ENCODE peak calls at places on chromosomes 3 and 15, in ten cellular contexts. One of them, this sample, is unnamed.

GRCh38 chr3:120569224-120569915 is 26.8 kb upstream of the NDUFB4 start:
- DNase-seq in HFFc6: peak
- DNase-seq in dorsolateral prefrontal cortex: no peak
- DNase-seq in nephron progenitor cell: no peak
- DNase-seq in fibroblast of pulmonary artery: peak
- DNase-seq in foreskin fibroblast: no peak
- DNase-seq in upper lobe of left lung: no peak
- DNase-seq in lower leg skin: no peak
- DNase-seq in upper lobe of right lung: no peak
- DNase-seq in progenitor cell of endocrine pancreas: no peak
- DNase-seq in this sample: peak

GRCh38 chr3:126124148-126124868 is 40.4 kb upstream of the SLC41A3 start:
- DNase-seq in HFFc6: no peak
- DNase-seq in dorsolateral prefrontal cortex: peak
- DNase-seq in nephron progenitor cell: no peak
- DNase-seq in fibroblast of pulmonary artery: no peak
- DNase-seq in foreskin fibroblast: no peak
- DNase-seq in upper lobe of left lung: peak
- DNase-seq in lower leg skin: peak
- DNase-seq in upper lobe of right lung: peak
- DNase-seq in progenitor cell of endocrine pancreas: no peak
- DNase-seq in this sample: no peak

GRCh38 chr15:28876131-28876844 is 9.5 kb upstream of the APBA2 start:
- DNase-seq in HFFc6: no peak
- DNase-seq in dorsolateral prefrontal cortex: no peak
- DNase-seq in nephron progenitor cell: no peak
- DNase-seq in fibroblast of pulmonary artery: no peak
- DNase-seq in foreskin fibroblast: no peak
- DNase-seq in upper lobe of left lung: peak
- DNase-seq in lower leg skin: no peak
- DNase-seq in upper lobe of right lung: no peak
- DNase-seq in progenitor cell of endocrine pancreas: no peak
- DNase-seq in this sample: no peak

GRCh38 chr3:24490151-24490550 is 4.5 kb downstream of the THRB start:
- DNase-seq in HFFc6: no peak
- DNase-seq in dorsolateral prefrontal cortex: no peak
- DNase-seq in nephron progenitor cell: no peak
- DNase-seq in fibroblast of pulmonary artery: no peak
- DNase-seq in foreskin fibroblast: peak
- DNase-seq in upper lobe of left lung: peak
- DNase-seq in lower leg skin: no peak
- DNase-seq in upper lobe of right lung: no peak
- DNase-seq in progenitor cell of endocrine pancreas: no peak
- DNase-seq in this sample: peak

GRCh38 chr3:143885803-143886427 is 37.6 kb upstream of the SLC9A9 start:
- DNase-seq in HFFc6: peak
- DNase-seq in dorsolateral prefrontal cortex: no peak
- DNase-seq in nephron progenitor cell: peak
- DNase-seq in fibroblast of pulmonary artery: peak
- DNase-seq in foreskin fibroblast: peak
- DNase-seq in upper lobe of left lung: no peak
- DNase-seq in lower leg skin: no peak
- DNase-seq in upper lobe of right lung: no peak
- DNase-seq in progenitor cell of endocrine pancreas: no peak
- DNase-seq in this sample: peak

GRCh38 chr3:197558000-197558399 is 2.2 kb upstream of the BDH1 start:
- DNase-seq in HFFc6: no peak
- DNase-seq in dorsolateral prefrontal cortex: no peak
- DNase-seq in nephron progenitor cell: no peak
- DNase-seq in fibroblast of pulmonary artery: no peak
- DNase-seq in foreskin fibroblast: no peak
- DNase-seq in upper lobe of left lung: no peak
- DNase-seq in lower leg skin: no peak
- DNase-seq in upper lobe of right lung: no peak
- DNase-seq in progenitor cell of endocrine pancreas: no peak
- DNase-seq in this sample: no peak

GRCh38 chr3:13349823-13350222 is 70.3 kb downstream of the NUP210 start:
- DNase-seq in HFFc6: no peak
- DNase-seq in dorsolateral prefrontal cortex: no peak
- DNase-seq in nephron progenitor cell: no peak
- DNase-seq in fibroblast of pulmonary artery: no peak
- DNase-seq in foreskin fibroblast: no peak
- DNase-seq in upper lobe of left lung: no peak
- DNase-seq in lower leg skin: no peak
- DNase-seq in upper lobe of right lung: no peak
- DNase-seq in progenitor cell of endocrine pancreas: no peak
- DNase-seq in this sample: no peak

GRCh38 chr3:138418556-138419206 is 15.7 kb upstream of the ESYT3 start:
- DNase-seq in HFFc6: no peak
- DNase-seq in dorsolateral prefrontal cortex: no peak
- DNase-seq in nephron progenitor cell: no peak
- DNase-seq in fibroblast of pulmonary artery: peak
- DNase-seq in foreskin fibroblast: no peak
- DNase-seq in upper lobe of left lung: no peak
- DNase-seq in lower leg skin: no peak
- DNase-seq in upper lobe of right lung: no peak
- DNase-seq in progenitor cell of endocrine pancreas: no peak
- DNase-seq in this sample: no peak

GRCh38 chr3:147518465-147518864 is 109.3 kb downstream of the ZIC1 start:
- DNase-seq in HFFc6: no peak
- DNase-seq in dorsolateral prefrontal cortex: no peak
- DNase-seq in nephron progenitor cell: no peak
- DNase-seq in fibroblast of pulmonary artery: peak
- DNase-seq in foreskin fibroblast: no peak
- DNase-seq in upper lobe of left lung: no peak
- DNase-seq in lower leg skin: no peak
- DNase-seq in upper lobe of right lung: no peak
- DNase-seq in progenitor cell of endocrine pancreas: no peak
- DNase-seq in this sample: no peak

GRCh38 chr3:49841126-49841525 is 15.2 kb downstream of the TRAIP start:
- DNase-seq in HFFc6: peak
- DNase-seq in dorsolateral prefrontal cortex: no peak
- DNase-seq in nephron progenitor cell: peak
- DNase-seq in fibroblast of pulmonary artery: peak
- DNase-seq in foreskin fibroblast: no peak
- DNase-seq in upper lobe of left lung: no peak
- DNase-seq in lower leg skin: no peak
- DNase-seq in upper lobe of right lung: no peak
- DNase-seq in progenitor cell of endocrine pancreas: no peak
- DNase-seq in this sample: peak

GRCh38 chr3:30083315-30083714 is 523.1 kb upstream of the TGFBR2 start:
- DNase-seq in HFFc6: no peak
- DNase-seq in dorsolateral prefrontal cortex: no peak
- DNase-seq in nephron progenitor cell: no peak
- DNase-seq in fibroblast of pulmonary artery: no peak
- DNase-seq in foreskin fibroblast: no peak
- DNase-seq in upper lobe of left lung: no peak
- DNase-seq in lower leg skin: no peak
- DNase-seq in upper lobe of right lung: no peak
- DNase-seq in progenitor cell of endocrine pancreas: no peak
- DNase-seq in this sample: peak

GRCh38 chr3:158768361-158768787 is 33.5 kb upstream of the MFSD1 start:
- DNase-seq in HFFc6: peak
- DNase-seq in dorsolateral prefrontal cortex: no peak
- DNase-seq in nephron progenitor cell: peak
- DNase-seq in fibroblast of pulmonary artery: peak
- DNase-seq in foreskin fibroblast: peak
- DNase-seq in upper lobe of left lung: peak
- DNase-seq in lower leg skin: no peak
- DNase-seq in upper lobe of right lung: peak
- DNase-seq in progenitor cell of endocrine pancreas: no peak
- DNase-seq in this sample: peak

GRCh38 chr3:155984791-155985417 is 114.5 kb downstream of the GMPS start:
- DNase-seq in HFFc6: no peak
- DNase-seq in dorsolateral prefrontal cortex: no peak
- DNase-seq in nephron progenitor cell: no peak
- DNase-seq in fibroblast of pulmonary artery: no peak
- DNase-seq in foreskin fibroblast: no peak
- DNase-seq in upper lobe of left lung: no peak
- DNase-seq in lower leg skin: no peak
- DNase-seq in upper lobe of right lung: no peak
- DNase-seq in progenitor cell of endocrine pancreas: no peak
- DNase-seq in this sample: no peak

DNA sequence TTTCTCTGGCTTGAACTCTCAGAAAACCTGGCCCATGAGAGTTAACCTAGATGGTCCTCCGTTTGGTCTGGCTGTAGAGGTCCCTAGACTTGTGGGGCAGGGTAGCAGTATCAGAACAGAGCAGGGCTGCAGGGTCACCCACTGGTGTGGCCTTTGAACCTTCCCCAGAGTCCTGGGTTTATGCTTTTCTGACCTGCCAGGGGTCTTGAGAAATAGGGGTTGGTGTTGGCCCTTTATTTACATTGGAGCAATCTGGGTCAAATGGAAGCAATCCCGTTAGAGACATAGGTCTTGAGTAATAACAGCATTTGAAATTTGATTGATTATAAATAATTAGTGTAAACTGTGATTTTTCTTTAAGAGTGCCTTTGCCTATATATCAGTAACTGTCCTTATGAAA is 23.8 kb downstream of the DLEC1 start:
- DNase-seq in HFFc6: no peak
- DNase-seq in dorsolateral prefrontal cortex: no peak
- DNase-seq in nephron progenitor cell: no peak
- DNase-seq in fibroblast of pulmonary artery: no peak
- DNase-seq in foreskin fibroblast: no peak
- DNase-seq in upper lobe of left lung: no peak
- DNase-seq in lower leg skin: no peak
- DNase-seq in upper lobe of right lung: no peak
- DNase-seq in progenitor cell of endocrine pancreas: no peak
- DNase-seq in this sample: no peak
- TF ChIP-seq CTCF in HFFc6: no peak
- TF ChIP-seq CTCF in dorsolateral prefrontal cortex: no peak
- TF ChIP-seq CTCF in nephron progenitor cell: no peak
- TF ChIP-seq CTCF in fibroblast of pulmonary artery: no peak
- TF ChIP-seq CTCF in foreskin fibroblast: no peak
- TF ChIP-seq CTCF in upper lobe of left lung: no peak
- TF ChIP-seq CTCF in lower leg skin: no peak
- TF ChIP-seq CTCF in upper lobe of right lung: no peak
- TF ChIP-seq CTCF in progenitor cell of endocrine pancreas: no peak
- TF ChIP-seq CTCF in this sample: no peak

GRCh38 chr3:61061092-61061723 is 190.0 kb downstream of the FHIT start:
- DNase-seq in HFFc6: no peak
- DNase-seq in dorsolateral prefrontal cortex: no peak
- DNase-seq in nephron progenitor cell: no peak
- DNase-seq in fibroblast of pulmonary artery: no peak
- DNase-seq in foreskin fibroblast: no peak
- DNase-seq in upper lobe of left lung: no peak
- DNase-seq in lower leg skin: no peak
- DNase-seq in upper lobe of right lung: no peak
- DNase-seq in progenitor cell of endocrine pancreas: no peak
- DNase-seq in this sample: peak
- TF ChIP-seq CTCF in HFFc6: no peak
- TF ChIP-seq CTCF in dorsolateral prefrontal cortex: no peak
- TF ChIP-seq CTCF in nephron progenitor cell: no peak
- TF ChIP-seq CTCF in fibroblast of pulmonary artery: no peak
- TF ChIP-seq CTCF in foreskin fibroblast: no peak
- TF ChIP-seq CTCF in upper lobe of left lung: no peak
- TF ChIP-seq CTCF in lower leg skin: no peak
- TF ChIP-seq CTCF in upper lobe of right lung: no peak
- TF ChIP-seq CTCF in progenitor cell of endocrine pancreas: no peak
- TF ChIP-seq CTCF in this sample: no peak

GRCh38 chr3:132726341-132726823 is 4.2 kb upstream of the NPHP3 start:
- DNase-seq in HFFc6: no peak
- DNase-seq in dorsolateral prefrontal cortex: no peak
- DNase-seq in nephron progenitor cell: no peak
- DNase-seq in fibroblast of pulmonary artery: peak
- DNase-seq in foreskin fibroblast: peak
- DNase-seq in upper lobe of left lung: no peak
- DNase-seq in lower leg skin: no peak
- DNase-seq in upper lobe of right lung: no peak
- DNase-seq in progenitor cell of endocrine pancreas: no peak
- DNase-seq in this sample: peak

GRCh38 chr3:132735589-132735988 is 13.4 kb upstream of the NPHP3 start:
- DNase-seq in HFFc6: no peak
- DNase-seq in dorsolateral prefrontal cortex: no peak
- DNase-seq in nephron progenitor cell: no peak
- DNase-seq in fibroblast of pulmonary artery: no peak
- DNase-seq in foreskin fibroblast: no peak
- DNase-seq in upper lobe of left lung: no peak
- DNase-seq in lower leg skin: no peak
- DNase-seq in upper lobe of right lung: no peak
- DNase-seq in progenitor cell of endocrine pancreas: no peak
- DNase-seq in this sample: no peak

DNA sequence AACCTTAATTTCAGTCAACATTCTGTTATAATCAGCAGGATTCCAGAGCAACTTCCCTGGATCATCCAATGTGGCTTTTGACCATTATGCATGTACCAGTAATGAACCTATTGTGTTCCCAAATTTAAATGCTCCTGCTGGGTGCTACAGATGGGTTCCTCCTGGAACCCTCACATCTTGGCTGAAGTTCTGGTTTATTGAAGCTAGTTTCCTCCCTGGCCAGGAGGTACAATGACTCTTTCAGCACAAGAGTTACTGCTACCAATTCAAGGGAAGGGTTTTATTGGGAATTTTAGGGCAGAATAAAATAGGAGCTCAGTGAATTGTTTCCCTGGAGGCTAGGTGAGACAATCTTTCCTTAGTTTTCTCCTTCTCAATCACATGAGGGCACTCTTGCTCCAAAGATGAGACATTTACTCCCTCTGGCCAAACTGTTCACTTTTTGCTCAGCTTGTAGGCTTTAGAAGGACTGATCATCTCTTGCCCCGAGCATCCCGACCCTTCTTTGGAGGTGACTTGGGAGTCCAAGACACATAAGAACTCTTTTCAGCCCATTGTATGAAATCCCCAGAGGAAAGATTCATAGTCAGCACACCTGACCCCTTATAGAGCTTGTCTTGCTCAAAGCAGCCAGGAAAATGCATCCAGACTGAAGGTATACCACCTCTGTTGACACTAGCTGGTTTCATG is 8.8 kb upstream of the NPHP3 start:
- DNase-seq in HFFc6: peak
- DNase-seq in dorsolateral prefrontal cortex: no peak
- DNase-seq in nephron progenitor cell: no peak
- DNase-seq in fibroblast of pulmonary artery: peak
- DNase-seq in foreskin fibroblast: peak
- DNase-seq in upper lobe of left lung: no peak
- DNase-seq in lower leg skin: no peak
- DNase-seq in upper lobe of right lung: no peak
- DNase-seq in progenitor cell of endocrine pancreas: no peak
- DNase-seq in this sample: peak
- TF ChIP-seq CTCF in HFFc6: peak
- TF ChIP-seq CTCF in dorsolateral prefrontal cortex: peak
- TF ChIP-seq CTCF in nephron progenitor cell: peak
- TF ChIP-seq CTCF in fibroblast of pulmonary artery: peak
- TF ChIP-seq CTCF in foreskin fibroblast: peak
- TF ChIP-seq CTCF in upper lobe of left lung: peak
- TF ChIP-seq CTCF in lower leg skin: no peak
- TF ChIP-seq CTCF in upper lobe of right lung: peak
- TF ChIP-seq CTCF in progenitor cell of endocrine pancreas: peak
- TF ChIP-seq CTCF in this sample: peak

DNA sequence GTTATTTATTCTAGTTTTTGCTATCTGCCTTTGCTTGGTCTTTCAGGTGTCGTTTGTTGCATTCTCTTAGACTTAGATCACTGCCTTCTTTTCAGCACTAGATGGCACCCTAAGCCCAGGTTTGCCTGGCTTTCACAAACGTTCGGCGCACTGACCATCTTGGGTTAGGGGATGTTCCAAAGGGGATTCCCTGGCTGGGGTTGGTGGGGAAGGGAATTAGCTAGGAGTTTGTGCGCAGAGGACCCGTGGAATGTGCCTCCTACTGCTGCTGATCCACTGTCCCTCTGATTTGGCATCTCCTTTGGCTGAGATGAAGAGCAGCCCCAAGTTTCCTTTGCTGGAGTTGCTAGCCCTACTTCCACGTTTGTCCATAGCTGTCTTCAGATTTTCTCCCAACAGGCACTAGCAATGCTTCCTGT is 33.9 kb downstream of the PFN2 start:
- DNase-seq in HFFc6: peak
- DNase-seq in dorsolateral prefrontal cortex: no peak
- DNase-seq in nephron progenitor cell: peak
- DNase-seq in fibroblast of pulmonary artery: peak
- DNase-seq in foreskin fibroblast: peak
- DNase-seq in upper lobe of left lung: peak
- DNase-seq in lower leg skin: no peak
- DNase-seq in upper lobe of right lung: no peak
- DNase-seq in progenitor cell of endocrine pancreas: peak
- DNase-seq in this sample: peak
- TF ChIP-seq CTCF in HFFc6: peak
- TF ChIP-seq CTCF in dorsolateral prefrontal cortex: peak
- TF ChIP-seq CTCF in nephron progenitor cell: peak
- TF ChIP-seq CTCF in fibroblast of pulmonary artery: peak
- TF ChIP-seq CTCF in foreskin fibroblast: peak
- TF ChIP-seq CTCF in upper lobe of left lung: peak
- TF ChIP-seq CTCF in lower leg skin: no peak
- TF ChIP-seq CTCF in upper lobe of right lung: peak
- TF ChIP-seq CTCF in progenitor cell of endocrine pancreas: peak
- TF ChIP-seq CTCF in this sample: peak